ENCODE peak calls at places on chromosomes 7 and 10, in four cellular contexts. V, X, O and K are unnamed samples. For H3K4me1, the result is how much of the 10 kb centered on the place peaks cover.

GRCh38 chr10:24465899-24466615 is 257.1 kb downstream of the KIAA1217 start:
- DNase-seq in V (no peak), X (peak), O (peak), K (no peak)

GRCh38 chr10:70331160-70331485 is 47.3 kb upstream of the NPFFR1 start:
- DNase-seq in V (no peak), X (no peak), O (no peak), K (no peak)

GRCh38 chr10:3672220-3672619 is 112.8 kb downstream of the KLF6 start:
- DNase-seq in V (no peak), X (peak), O (no peak), K (no peak)

GRCh38 chr7:31933481-31933880 is 136.7 kb downstream of the PDE1C start:
- DNase-seq in V (no peak), X (peak), O (no peak), K (no peak)

GRCh38 chr7:95897557-95898183 is 125.3 kb downstream of the DYNC1I1 start:
- DNase-seq in V (peak), X (no peak), O (no peak), K (no peak)

GRCh38 chr7:148650232-148650858 is 48.4 kb upstream of the CUL1 start:
- DNase-seq in V (no peak), X (peak), O (no peak), K (no peak)

GRCh38 chr10:133243593-133243992 is 5.9 kb downstream of the VENTX start:
- DNase-seq in V (no peak), X (no peak), O (no peak), K (no peak)

GRCh38 chr10:64174666-64175265 is 653.6 kb downstream of the REEP3 start:
- DNase-seq in V (no peak), X (no peak), O (no peak), K (no peak)

GRCh38 chr7:128398016-128398840 is 11.6 kb downstream of the IMPDH1 start:
- DNase-seq in V (peak), X (peak), O (peak), K (no peak)

GRCh38 chr7:151690597-151690996 is 170.9 kb upstream of the RHEB start:
- DNase-seq in V (no peak), X (peak), O (no peak), K (no peak)

GRCh38 chr7:4724648-4725013 is 42.5 kb downstream of the FOXK1 start:
- DNase-seq in V (peak), X (peak), O (no peak), K (no peak)

GRCh38 chr10:86899670-86900276 is 57.6 kb downstream of the MMRN2 start:
- DNase-seq in V (peak), X (peak), O (peak), K (no peak)

GRCh38 chr7:70735313-70735712 is 396.6 kb upstream of the GALNT17 start:
- DNase-seq in V (no peak), X (no peak), O (no peak), K (no peak)
- H3K4me1 ChIP-seq in V (under half), X (under half), O (under half), K (under half)

GRCh38 chr10:84329094-84329611 is 764 bp downstream of the CCSER2 start:
- DNase-seq in V (peak), X (peak), O (peak), K (no peak)

GRCh38 chr10:84331091-84331490 is 2.7 kb downstream of the CCSER2 start:
- DNase-seq in V (no peak), X (no peak), O (no peak), K (no peak)

GRCh38 chr10:84333864-84334451 is 5.6 kb downstream of the CCSER2 start:
- DNase-seq in V (no peak), X (peak), O (no peak), K (no peak)

GRCh38 chr10:84329986-84330651 is 1.7 kb downstream of the CCSER2 start:
- DNase-seq in V (no peak), X (no peak), O (no peak), K (no peak)

DNA sequence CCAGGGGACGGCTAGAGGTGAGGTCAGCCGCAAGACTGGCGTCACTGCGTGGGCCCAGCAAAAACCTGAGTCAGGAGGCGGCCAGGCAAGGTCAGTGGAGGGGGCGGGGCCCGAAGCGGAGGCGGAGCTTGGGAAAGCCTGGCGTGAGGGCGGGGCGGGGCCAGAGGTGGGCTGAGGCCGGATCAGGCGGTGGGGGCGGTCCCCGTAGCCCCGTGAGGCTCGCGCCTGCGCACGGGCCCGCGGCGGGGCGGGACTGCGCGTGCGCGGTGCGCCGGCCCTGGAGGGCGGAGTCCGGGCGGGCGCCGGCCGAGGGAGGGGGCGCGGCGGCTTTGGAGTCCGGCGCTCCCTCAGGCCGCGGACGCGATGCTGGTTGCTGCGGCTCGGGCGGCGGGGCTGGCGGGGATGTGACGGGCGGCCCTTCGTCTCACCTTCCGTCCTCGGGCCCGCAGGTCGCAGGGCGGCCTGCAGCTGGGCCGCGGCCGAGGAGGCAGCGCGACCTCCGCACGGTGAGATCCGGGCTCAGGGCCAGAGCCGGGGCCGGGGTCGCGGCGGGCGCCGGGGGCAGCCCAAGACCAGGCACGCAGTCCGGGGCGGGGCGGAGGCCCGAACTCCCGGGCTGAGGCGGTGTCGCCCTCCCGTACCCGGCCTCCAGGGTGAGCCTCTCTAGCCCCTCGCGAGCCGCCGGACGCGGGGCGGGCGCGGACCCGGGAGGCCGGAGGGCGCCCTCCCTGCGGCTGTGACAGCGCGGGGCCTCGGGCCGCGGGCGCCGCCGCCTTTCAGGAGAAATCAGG is at the start of gene CCSER2:
- DNase-seq in V (peak), X (peak), O (peak), K (peak)
- TF ChIP-seq POLR2A in V (peak), X (peak), O (peak), K (peak)

GRCh38 chr10:121594076-121594475 is 4.2 kb downstream of the FGFR2 start:
- DNase-seq in V (no peak), X (no peak), O (no peak), K (no peak)

GRCh38 chr10:121595806-121596667 is 2.2 kb downstream of the FGFR2 start:
- DNase-seq in V (no peak), X (no peak), O (no peak), K (no peak)

GRCh38 chr10:121596668-121597503 is 1.4 kb downstream of the FGFR2 start:
- DNase-seq in V (no peak), X (no peak), O (peak), K (peak)

GRCh38 chr10:121594623-121595320 is 3.5 kb downstream of the FGFR2 start:
- DNase-seq in V (no peak), X (no peak), O (no peak), K (no peak)

GRCh38 chr10:121595321-121595805 is 2.9 kb downstream of the FGFR2 start:
- DNase-seq in V (no peak), X (no peak), O (no peak), K (no peak)
- H3K4me1 ChIP-seq in V (under half), X (under half), O (under half), K (under half)

DNA sequence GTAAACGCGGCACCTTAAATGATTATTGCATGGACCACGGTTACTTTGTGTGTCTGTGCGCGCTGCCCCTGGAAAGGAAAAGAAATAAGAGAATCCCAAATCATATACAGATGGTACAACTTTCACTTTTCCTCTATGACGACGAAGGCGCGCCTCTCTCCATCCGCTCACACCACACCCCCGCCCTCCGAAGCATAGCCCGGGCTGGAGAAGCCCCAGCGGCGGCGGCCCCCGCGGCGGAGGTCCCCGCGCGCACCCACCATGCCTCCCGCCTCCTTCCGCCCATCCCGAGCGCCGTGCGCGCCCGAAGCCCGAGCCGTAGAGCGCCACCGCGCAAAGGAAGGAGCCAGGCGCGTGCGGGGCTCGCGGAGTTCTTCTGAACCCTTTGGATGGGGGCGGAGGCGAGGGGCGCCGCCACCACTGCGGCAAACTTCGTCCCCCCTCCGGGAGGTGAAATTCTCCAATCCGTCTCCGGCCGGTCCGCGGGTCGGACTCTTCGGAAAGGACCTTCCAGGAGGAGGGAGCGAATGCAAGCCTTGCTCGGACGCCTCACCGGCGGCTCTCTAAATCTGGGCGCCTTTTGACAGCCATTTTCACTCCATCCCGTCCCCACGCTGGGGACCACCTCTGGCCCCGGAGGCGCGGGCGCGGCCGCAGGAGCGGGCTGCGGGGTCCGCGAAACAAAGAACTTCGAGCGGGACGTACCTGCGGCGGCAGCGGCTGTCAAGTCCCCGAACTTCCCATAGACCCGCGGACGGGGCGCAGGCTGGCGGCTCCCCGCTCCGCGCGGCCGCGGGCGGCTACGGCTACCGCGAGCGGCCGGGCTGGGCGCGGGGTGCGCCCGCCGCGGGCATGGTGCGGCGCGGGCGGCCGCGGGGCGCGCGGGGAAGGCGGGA is 495 bp downstream of the GLI3 start:
- DNase-seq in V (peak), X (peak), O (peak), K (peak)
- TF ChIP-seq POLR2A in V (no peak), X (no peak), O (peak), K (no peak)

DNA sequence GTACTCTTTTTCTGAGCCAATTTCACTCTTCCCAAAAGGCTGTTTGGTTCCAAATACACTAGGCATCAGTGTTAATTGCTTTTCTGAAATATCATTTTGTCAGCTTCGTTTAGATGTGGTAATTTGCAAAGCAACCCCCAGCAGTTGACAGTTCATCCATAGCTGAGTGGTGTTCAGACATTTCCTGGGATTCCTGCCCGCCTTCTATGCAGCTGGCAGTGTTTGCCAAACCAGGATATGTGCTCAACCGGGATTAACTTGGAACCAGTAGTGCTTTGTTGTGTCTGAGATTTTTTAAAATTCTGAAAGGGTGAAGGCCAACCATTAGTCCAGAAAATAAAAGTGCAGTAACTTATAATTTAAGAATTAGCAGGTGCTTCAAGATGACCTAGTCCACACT is 25.2 kb upstream of the MKLN1 start:
- DNase-seq in V (no peak), X (no peak), O (no peak), K (no peak)
- H3K4me1 ChIP-seq in V (under half), X (under half), O (under half), K (under half)

DNA sequence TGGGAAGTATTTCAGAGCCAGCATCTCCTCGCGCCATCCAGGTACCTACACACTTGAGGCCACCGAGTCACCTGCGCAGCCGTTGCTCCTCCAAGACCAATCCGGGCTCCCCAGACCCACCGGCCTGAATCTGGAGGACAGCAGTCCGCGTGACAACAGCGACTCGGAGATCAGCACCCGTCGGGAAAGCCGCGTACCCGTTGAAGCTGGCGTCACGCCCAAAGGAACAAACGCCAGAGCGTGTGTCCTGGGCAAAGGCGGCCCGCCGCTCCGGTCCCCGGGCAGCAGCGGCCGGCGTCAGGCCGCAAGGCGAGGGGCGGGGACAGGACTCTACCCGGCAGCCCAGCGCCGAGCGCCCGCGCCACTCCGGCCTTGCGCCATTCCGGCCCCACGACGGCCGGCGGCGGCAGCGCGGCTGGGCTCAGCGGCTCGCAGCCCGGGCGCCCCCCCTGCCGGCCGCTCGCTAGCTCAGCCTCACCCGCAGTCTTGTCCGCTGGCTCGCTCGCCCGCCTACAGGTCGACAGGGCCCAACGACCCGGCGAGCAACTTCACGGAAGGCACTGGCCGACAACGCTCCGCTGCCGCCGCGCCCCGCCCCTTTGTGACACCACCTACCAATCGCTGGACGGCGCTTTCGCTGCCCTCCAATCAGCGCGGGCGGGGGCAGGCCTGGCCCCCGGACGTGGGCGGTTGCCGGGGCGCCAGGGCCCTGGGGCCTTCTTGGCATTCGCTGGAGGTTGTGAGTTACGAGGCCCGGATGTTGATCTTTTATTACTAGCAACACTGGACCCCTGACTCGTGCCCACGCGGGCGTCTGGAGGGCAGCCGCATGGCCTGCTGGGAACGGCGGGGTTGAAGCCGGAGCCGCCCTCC is at the start of gene ZFAND4:
- DNase-seq in V (peak), X (peak), O (peak), K (peak)
- TF ChIP-seq POLR2A in V (peak), X (peak), O (peak), K (peak)

GRCh38 chr7:105024734-105025133 is 10.7 kb downstream of the KMT2E start:
- DNase-seq in V (no peak), X (peak), O (no peak), K (no peak)

GRCh38 chr7:105027176-105027853 is 13.3 kb downstream of the KMT2E start:
- DNase-seq in V (peak), X (no peak), O (no peak), K (no peak)

GRCh38 chr7:105030447-105030846 is 16.4 kb downstream of the KMT2E start:
- DNase-seq in V (no peak), X (no peak), O (no peak), K (no peak)

GRCh38 chr7:105026750-105027149 is 12.7 kb downstream of the KMT2E start:
- DNase-seq in V (no peak), X (no peak), O (no peak), K (no peak)

GRCh38 chr7:105028004-105028403 is 14.0 kb downstream of the KMT2E start:
- DNase-seq in V (no peak), X (no peak), O (no peak), K (no peak)
- H3K4me1 ChIP-seq in V (under half), X (under half), O (half or more), K (half or more)

DNA sequence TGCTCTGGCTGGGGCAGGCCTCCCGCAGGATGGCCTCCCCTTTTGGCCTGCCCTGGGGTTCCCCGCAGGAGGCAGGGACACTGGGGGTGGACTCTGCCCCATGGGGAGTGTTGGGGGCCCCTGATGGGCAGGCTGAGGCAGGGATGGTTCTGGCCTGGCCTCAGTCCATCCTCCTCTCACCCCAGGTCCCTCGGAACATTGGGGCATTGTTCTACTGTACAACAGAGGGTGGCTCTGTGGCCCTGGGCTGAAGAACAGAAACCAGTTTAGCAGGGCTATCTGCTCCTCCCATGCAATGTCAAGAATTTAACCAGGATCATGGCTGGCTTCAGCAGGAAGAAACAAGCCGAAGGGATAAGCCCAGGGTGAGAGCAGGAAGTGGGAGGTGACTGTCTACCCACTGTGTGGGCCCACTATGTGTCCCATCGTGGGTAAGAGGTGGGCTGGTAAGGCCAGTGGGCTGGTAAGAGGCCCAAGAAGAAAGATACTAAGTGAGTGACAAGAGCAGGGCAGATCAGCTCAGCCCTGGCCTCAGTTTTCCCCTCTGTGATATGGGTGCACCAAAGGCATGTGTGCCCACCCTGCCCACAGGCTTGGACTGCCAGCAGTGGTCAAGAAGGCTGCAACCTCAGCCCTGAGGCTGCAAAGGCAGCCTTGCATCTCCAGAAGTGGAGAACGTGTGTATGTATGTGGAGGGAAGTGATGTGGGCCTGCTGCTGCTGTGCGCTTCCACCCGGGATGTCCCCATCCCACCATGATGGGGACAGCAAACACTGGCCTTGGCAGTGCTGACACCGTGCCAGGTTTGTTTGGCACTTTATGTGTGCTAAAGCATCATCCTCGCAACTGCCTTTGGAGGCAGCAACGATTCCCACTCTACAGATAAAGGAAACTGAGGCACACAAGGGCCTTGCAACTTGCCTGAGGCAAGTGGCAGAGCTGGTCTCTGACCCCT is 138.9 kb downstream of the SH3PXD2A start:
- DNase-seq in V (no peak), X (no peak), O (no peak), K (no peak)
- TF ChIP-seq POLR2A in V (no peak), X (no peak), O (no peak), K (no peak)

GRCh38 chr10:79180619-79181221 is 112.0 kb downstream of the ZMIZ1 start:
- DNase-seq in V (no peak), X (no peak), O (no peak), K (no peak)

GRCh38 chr10:79181227-79181626 is 112.5 kb downstream of the ZMIZ1 start:
- DNase-seq in V (no peak), X (no peak), O (no peak), K (no peak)

GRCh38 chr10:79182122-79182521 is 113.4 kb downstream of the ZMIZ1 start:
- DNase-seq in V (no peak), X (no peak), O (no peak), K (no peak)

GRCh38 chr10:79182763-79183467 is 114.1 kb downstream of the ZMIZ1 start:
- DNase-seq in V (no peak), X (no peak), O (no peak), K (no peak)

DNA sequence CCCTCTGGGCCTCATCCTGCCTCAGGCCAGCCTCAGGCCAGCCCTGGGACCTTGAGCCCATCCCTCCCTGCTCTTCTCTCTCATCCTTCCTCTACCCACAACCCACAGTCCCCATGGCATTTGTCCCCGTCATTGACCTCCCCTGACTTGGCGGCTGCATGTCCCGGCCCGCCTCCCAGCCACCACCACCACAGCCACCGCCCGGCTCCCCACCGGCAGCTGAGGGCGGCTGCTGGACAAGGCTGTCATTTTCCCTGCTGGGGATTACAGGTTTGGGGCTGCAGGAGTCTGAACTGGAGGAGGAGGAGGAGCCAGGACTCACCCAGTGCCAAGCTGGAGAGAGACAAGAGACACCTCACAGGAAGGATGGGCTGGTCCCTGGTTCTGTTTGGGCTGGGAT is 112.9 kb downstream of the ZMIZ1 start:
- DNase-seq in V (no peak), X (no peak), O (no peak), K (peak)
- H3K4me1 ChIP-seq in V (half or more), X (half or more), O (half or more), K (half or more)

GRCh38 chr10:29646238-29646902 is 11.6 kb upstream of the SVIL start:
- DNase-seq in V (peak), X (peak), O (no peak), K (no peak)

GRCh38 chr10:29643785-29644501 is 9.2 kb upstream of the SVIL start:
- DNase-seq in V (no peak), X (peak), O (no peak), K (no peak)

GRCh38 chr10:29647483-29647882 is 12.7 kb upstream of the SVIL start:
- DNase-seq in V (no peak), X (no peak), O (no peak), K (no peak)

GRCh38 chr10:29646960-29647431 is 12.2 kb upstream of the SVIL start:
- DNase-seq in V (no peak), X (peak), O (no peak), K (no peak)

GRCh38 chr10:29642996-29643395 is 8.2 kb upstream of the SVIL start:
- DNase-seq in V (no peak), X (peak), O (no peak), K (no peak)
- TF ChIP-seq POLR2A in V (no peak), X (no peak), O (no peak), K (no peak)